ENCODE peak calls at places on chromosome 21, in nine cellular contexts. One of them, this sample, is unnamed.

GRCh38 chr21:45405819-45406762 is 1.1 kb downstream of the COL18A1 start:
- DNase-seq in adrenal gland: peak; percentile 56
- DNase-seq in mucosa of gallbladder: no peak
- DNase-seq in GM12892: no peak
- DNase-seq in Right ventricle myocardium inferior: peak; percentile 67
- DNase-seq in foreskin fibroblast: peak; percentile 46
- DNase-seq in AG20443: peak; percentile 32
- DNase-seq in T follicular helper cell: no peak
- DNase-seq in GM03348: no peak
- DNase-seq in this sample: no peak

GRCh38 chr21:45267390-45267760 is 20.3 kb downstream of the POFUT2 start:
- DNase-seq in T follicular helper cell: no peak
- DNase-seq in adrenal gland: no peak
- DNase-seq in AG20443: no peak
- DNase-seq in foreskin fibroblast: no peak
- DNase-seq in GM03348: no peak
- DNase-seq in Right ventricle myocardium inferior: no peak
- DNase-seq in mucosa of gallbladder: no peak
- DNase-seq in GM12892: no peak
- DNase-seq in this sample: no peak

GRCh38 chr21:42262826-42263225 is 43.9 kb downstream of the ABCG1 start:
- DNase-seq in GM12892: no peak
- DNase-seq in AG20443: no peak
- DNase-seq in T follicular helper cell: no peak
- DNase-seq in GM03348: no peak
- DNase-seq in mucosa of gallbladder: peak; percentile 77
- DNase-seq in foreskin fibroblast: no peak
- DNase-seq in Right ventricle myocardium inferior: peak; percentile 87
- DNase-seq in adrenal gland: peak; percentile 99
- DNase-seq in this sample: peak; percentile 18

GRCh38 chr21:34567574-34567973 is 47.3 kb downstream of the RCAN1 start:
- DNase-seq in GM12892: no peak
- DNase-seq in adrenal gland: no peak
- DNase-seq in foreskin fibroblast: no peak
- DNase-seq in AG20443: no peak
- DNase-seq in Right ventricle myocardium inferior: no peak
- DNase-seq in GM03348: no peak
- DNase-seq in T follicular helper cell: no peak
- DNase-seq in mucosa of gallbladder: no peak
- DNase-seq in this sample: no peak

GRCh38 chr21:41045534-41046268 is 122.3 kb upstream of the BACE2 start:
- DNase-seq in adrenal gland: no peak
- DNase-seq in GM12892: no peak
- DNase-seq in AG20443: no peak
- DNase-seq in Right ventricle myocardium inferior: no peak
- DNase-seq in mucosa of gallbladder: no peak
- DNase-seq in GM03348: no peak
- DNase-seq in foreskin fibroblast: no peak
- DNase-seq in T follicular helper cell: no peak
- DNase-seq in this sample: no peak

GRCh38 chr21:29033871-29034270 is 9.4 kb downstream of the USP16 start:
- DNase-seq in mucosa of gallbladder: no peak
- DNase-seq in GM03348: no peak
- DNase-seq in adrenal gland: no peak
- DNase-seq in AG20443: no peak
- DNase-seq in GM12892: no peak
- DNase-seq in Right ventricle myocardium inferior: no peak
- DNase-seq in foreskin fibroblast: no peak
- DNase-seq in T follicular helper cell: no peak
- DNase-seq in this sample: no peak

GRCh38 chr21:17931080-17931479 is 111.9 kb upstream of the C21orf91 start:
- DNase-seq in adrenal gland: no peak
- DNase-seq in Right ventricle myocardium inferior: no peak
- DNase-seq in GM03348: no peak
- DNase-seq in mucosa of gallbladder: no peak
- DNase-seq in T follicular helper cell: no peak
- DNase-seq in foreskin fibroblast: no peak
- DNase-seq in AG20443: no peak
- DNase-seq in GM12892: no peak
- DNase-seq in this sample: no peak

GRCh38 chr21:14995695-14996490 is 68.9 kb downstream of the NRIP1 start:
- DNase-seq in adrenal gland: no peak
- DNase-seq in mucosa of gallbladder: peak; percentile 34
- DNase-seq in GM03348: no peak
- DNase-seq in T follicular helper cell: no peak
- DNase-seq in Right ventricle myocardium inferior: no peak
- DNase-seq in foreskin fibroblast: peak; percentile 31
- DNase-seq in AG20443: no peak
- DNase-seq in GM12892: no peak
- DNase-seq in this sample: no peak

GRCh38 chr21:39003982-39004775 is 179.1 kb downstream of the PSMG1 start:
- DNase-seq in foreskin fibroblast: peak; percentile 91
- DNase-seq in GM03348: peak; percentile 51
- DNase-seq in GM12892: no peak
- DNase-seq in T follicular helper cell: no peak
- DNase-seq in mucosa of gallbladder: no peak
- DNase-seq in AG20443: peak; percentile 76
- DNase-seq in adrenal gland: no peak
- DNase-seq in Right ventricle myocardium inferior: no peak
- DNase-seq in this sample: no peak

GRCh38 chr21:33162436-33162921 is 67.3 kb upstream of the IFNAR2 start:
- DNase-seq in GM12892: no peak
- DNase-seq in foreskin fibroblast: no peak
- DNase-seq in Right ventricle myocardium inferior: no peak
- DNase-seq in GM03348: no peak
- DNase-seq in adrenal gland: no peak
- DNase-seq in mucosa of gallbladder: no peak
- DNase-seq in T follicular helper cell: no peak
- DNase-seq in AG20443: no peak
- DNase-seq in this sample: no peak

This sample was measured in hypothalamus.